ENCODE peak calls at places on chromosome 22, in seven cellular contexts. Y, Z, D, W, S, O and E are unnamed samples. For H3K27me3, the result is how much of the 10 kb centered on the place peaks cover.

GRCh38 chr22:29148036-29148435 is 57.7 kb upstream of the EMID1 start:
- DNase-seq in Y (no peak), Z (no peak), D (no peak), W (no peak), S (no peak), O (no peak), E (no peak)

GRCh38 chr22:36177160-36177559 is 16.6 kb upstream of the APOL3 start:
- DNase-seq in Y (no peak), Z (no peak), D (no peak), W (no peak), S (no peak), O (no peak), E (no peak)

GRCh38 chr22:37638351-37639069 is 959 bp upstream of the SH3BP1 start:
- DNase-seq in Y (no peak), Z (no peak), D (no peak), W (no peak), S (no peak), O (no peak), E (peak)

GRCh38 chr22:30564766-30565118 is 9.7 kb downstream of the GAL3ST1 start:
- DNase-seq in Y (no peak), Z (no peak), D (no peak), W (no peak), S (no peak), O (no peak), E (no peak)

GRCh38 chr22:36343070-36343719 is 44.6 kb downstream of the MYH9 start:
- DNase-seq in Y (no peak), Z (no peak), D (no peak), W (no peak), S (no peak), O (no peak), E (no peak)

GRCh38 chr22:37178350-37179125 is 9.5 kb downstream of the C1QTNF6 start:
- DNase-seq in Y (no peak), Z (no peak), D (peak), W (no peak), S (no peak), O (no peak), E (peak)

GRCh38 chr22:37848587-37849088 is 581 bp upstream of the EIF3L start:
- DNase-seq in Y (no peak), Z (no peak), D (peak), W (no peak), S (no peak), O (no peak), E (no peak)

GRCh38 chr22:39650996-39651782 is 80.6 kb downstream of the CACNA1I start:
- DNase-seq in Y (no peak), Z (no peak), D (no peak), W (no peak), S (no peak), O (no peak), E (peak)

GRCh38 chr22:39215070-39215396 is 29.7 kb downstream of the PDGFB start:
- DNase-seq in Y (no peak), Z (no peak), D (no peak), W (no peak), S (no peak), O (no peak), E (no peak)

GRCh38 chr22:25114369-25115362 is 85.0 kb upstream of the CRYBB3 start:
- DNase-seq in Y (no peak), Z (no peak), D (no peak), W (no peak), S (no peak), O (no peak), E (no peak)

GRCh38 chr22:39558950-39559349 is 11.6 kb upstream of the CACNA1I start:
- DNase-seq in Y (no peak), Z (no peak), D (no peak), W (no peak), S (no peak), O (no peak), E (peak)

GRCh38 chr22:32804036-32804435 is 2.5 kb downstream of the TIMP3 start:
- DNase-seq in Y (no peak), Z (no peak), D (peak), W (no peak), S (no peak), O (no peak), E (no peak)

GRCh38 chr22:49408102-49408836 is 419.4 kb downstream of the BRD1 start:
- DNase-seq in Y (no peak), Z (no peak), D (no peak), W (no peak), S (no peak), O (no peak), E (peak)

GRCh38 chr22:49405590-49405989 is 422.1 kb downstream of the BRD1 start:
- DNase-seq in Y (no peak), Z (no peak), D (no peak), W (no peak), S (no peak), O (no peak), E (no peak)

GRCh38 chr22:49404576-49405199 is 423.0 kb downstream of the BRD1 start:
- DNase-seq in Y (no peak), Z (no peak), D (no peak), W (no peak), S (no peak), O (no peak), E (no peak)

GRCh38 chr22:49406879-49407587 is 420.6 kb downstream of the BRD1 start:
- DNase-seq in Y (no peak), Z (no peak), D (no peak), W (no peak), S (no peak), O (no peak), E (peak)

GRCh38 chr22:49406047-49406650 is 421.5 kb downstream of the BRD1 start:
- DNase-seq in Y (no peak), Z (no peak), D (no peak), W (no peak), S (no peak), O (no peak), E (peak)
- H3K27me3 ChIP-seq in Y (under half), Z (under half), D (under half), W (under half), S (under half), O (under half), E (under half)

DNA sequence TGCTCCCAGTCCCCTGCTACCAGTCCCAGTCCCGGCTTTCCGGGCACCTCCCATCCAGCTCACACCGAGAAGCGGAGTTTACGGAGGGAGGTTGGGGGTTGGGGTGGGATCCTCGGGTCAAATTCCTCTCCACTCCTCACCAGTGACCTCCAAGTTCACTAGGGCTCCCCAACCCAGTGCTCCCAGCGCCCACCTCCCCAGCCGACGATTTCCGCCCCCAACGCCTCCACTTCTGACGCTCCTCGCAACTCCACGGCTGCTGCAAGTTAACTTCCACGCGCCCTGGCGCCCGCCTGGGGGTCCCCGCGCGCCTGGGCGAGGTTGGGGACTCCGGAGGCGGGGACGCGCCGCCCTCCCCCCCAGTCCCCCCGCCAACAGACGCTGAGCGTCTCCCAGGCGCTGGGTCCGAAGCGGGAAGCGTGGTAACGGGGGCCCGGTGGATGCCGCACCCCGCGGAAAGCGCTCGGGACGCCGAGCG is 526 bp downstream of the TPST2 start:
- DNase-seq in Y (peak), Z (no peak), D (peak), W (peak), S (no peak), O (peak), E (peak)
- H3K4me3 ChIP-seq in Y (peak), Z (peak), D (peak), W (peak), S (peak), O (peak), E (peak)

GRCh38 chr22:46267431-46268279 is at the start of gene TTC38:
- DNase-seq in Y (peak), Z (peak), D (peak), W (peak), S (no peak), O (peak), E (peak)

GRCh38 chr22:46262449-46263207 is 515 bp downstream of the PKDREJ start:
- DNase-seq in Y (peak), Z (no peak), D (peak), W (peak), S (no peak), O (no peak), E (peak)

GRCh38 chr22:46259374-46259773 is 3.8 kb downstream of the PKDREJ start:
- DNase-seq in Y (no peak), Z (no peak), D (no peak), W (no peak), S (no peak), O (no peak), E (no peak)

GRCh38 chr22:46260038-46260437 is 3.1 kb downstream of the PKDREJ start:
- DNase-seq in Y (no peak), Z (no peak), D (no peak), W (no peak), S (no peak), O (no peak), E (no peak)

GRCh38 chr22:46263208-46263575 is at the start of gene PKDREJ:
- DNase-seq in Y (no peak), Z (no peak), D (no peak), W (no peak), S (no peak), O (no peak), E (no peak)
- H3K27me3 ChIP-seq in Y (under half), Z (under half), D (under half), W (under half), S (under half), O (under half), E (under half)

GRCh38 chr22:47089796-47090460 is 327.5 kb downstream of the TBC1D22A start:
- DNase-seq in Y (no peak), Z (no peak), D (no peak), W (no peak), S (no peak), O (no peak), E (peak)

GRCh38 chr22:47091921-47092700 is 329.7 kb downstream of the TBC1D22A start:
- DNase-seq in Y (no peak), Z (no peak), D (no peak), W (no peak), S (no peak), O (no peak), E (no peak)

GRCh38 chr22:47092896-47093311 is 330.5 kb downstream of the TBC1D22A start:
- DNase-seq in Y (no peak), Z (no peak), D (peak), W (no peak), S (peak), O (no peak), E (peak)

GRCh38 chr22:47090591-47091240 is 328.3 kb downstream of the TBC1D22A start:
- DNase-seq in Y (no peak), Z (no peak), D (peak), W (no peak), S (peak), O (peak), E (peak)

GRCh38 chr22:47091241-47091691 is 328.8 kb downstream of the TBC1D22A start:
- DNase-seq in Y (no peak), Z (no peak), D (peak), W (no peak), S (no peak), O (no peak), E (peak)
- H3K4me3 ChIP-seq in Y (no peak), Z (peak), D (peak), W (peak), S (peak), O (no peak), E (peak)

DNA sequence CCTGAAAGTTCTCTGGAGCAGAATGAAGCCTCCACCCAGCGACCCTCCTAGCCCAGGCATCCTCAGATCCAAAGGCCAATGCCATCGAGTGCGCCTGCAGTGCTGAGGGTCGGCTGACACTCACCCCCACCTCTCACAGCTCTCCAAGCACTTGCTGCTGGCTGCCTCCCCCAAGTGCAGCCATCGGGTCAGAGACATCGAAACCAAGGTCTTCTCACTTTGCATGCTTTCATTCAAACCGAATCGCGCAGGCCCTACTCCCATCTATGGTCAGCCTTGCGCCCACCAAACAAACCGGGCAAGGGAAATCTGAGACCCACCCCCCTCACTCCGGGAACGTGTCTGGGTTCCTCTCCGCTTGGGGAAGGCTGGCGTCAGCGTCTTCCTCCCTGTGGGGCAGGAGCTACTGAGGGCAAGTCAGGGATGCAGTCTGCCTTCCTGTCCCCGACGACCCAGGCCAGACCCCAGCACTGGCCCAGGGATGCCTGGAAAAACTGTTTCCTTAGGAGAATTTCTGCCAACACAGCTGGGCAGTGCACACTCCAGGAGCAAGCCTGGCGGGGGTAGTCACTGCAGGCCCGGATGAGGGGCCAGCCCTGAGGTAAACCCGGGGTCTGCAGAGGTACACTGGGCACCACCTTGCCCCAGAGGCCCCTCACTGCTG is 7.0 kb downstream of the WNT7B start:
- DNase-seq in Y (no peak), Z (no peak), D (no peak), W (no peak), S (no peak), O (no peak), E (peak)
- H3K27me3 ChIP-seq in Y (half or more), Z (under half), D (half or more), W (under half), S (under half), O (under half), E (half or more)

DNA sequence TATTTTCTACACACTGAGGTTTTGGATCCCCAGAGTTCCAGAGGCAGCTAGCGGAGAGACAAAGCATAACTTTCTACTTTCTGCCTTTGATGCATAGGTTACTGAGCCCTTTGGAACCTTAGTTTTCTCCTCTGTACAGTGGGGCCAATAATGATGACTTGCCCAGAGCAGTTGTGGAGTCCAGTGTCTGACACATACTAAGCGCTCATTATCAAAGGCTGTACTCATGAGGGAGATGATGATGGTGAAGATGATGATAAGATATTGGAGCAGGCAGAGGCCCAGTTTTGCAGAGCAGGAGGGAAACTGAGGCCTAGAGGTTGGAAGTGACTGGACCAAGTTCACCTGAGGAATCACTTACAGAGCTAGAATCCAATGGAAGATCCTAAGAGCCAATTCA is 458.0 kb downstream of the MIAT start:
- DNase-seq in Y (no peak), Z (no peak), D (no peak), W (no peak), S (no peak), O (no peak), E (no peak)
- H3K4me3 ChIP-seq in Y (no peak), Z (no peak), D (no peak), W (no peak), S (no peak), O (no peak), E (no peak)

DNA sequence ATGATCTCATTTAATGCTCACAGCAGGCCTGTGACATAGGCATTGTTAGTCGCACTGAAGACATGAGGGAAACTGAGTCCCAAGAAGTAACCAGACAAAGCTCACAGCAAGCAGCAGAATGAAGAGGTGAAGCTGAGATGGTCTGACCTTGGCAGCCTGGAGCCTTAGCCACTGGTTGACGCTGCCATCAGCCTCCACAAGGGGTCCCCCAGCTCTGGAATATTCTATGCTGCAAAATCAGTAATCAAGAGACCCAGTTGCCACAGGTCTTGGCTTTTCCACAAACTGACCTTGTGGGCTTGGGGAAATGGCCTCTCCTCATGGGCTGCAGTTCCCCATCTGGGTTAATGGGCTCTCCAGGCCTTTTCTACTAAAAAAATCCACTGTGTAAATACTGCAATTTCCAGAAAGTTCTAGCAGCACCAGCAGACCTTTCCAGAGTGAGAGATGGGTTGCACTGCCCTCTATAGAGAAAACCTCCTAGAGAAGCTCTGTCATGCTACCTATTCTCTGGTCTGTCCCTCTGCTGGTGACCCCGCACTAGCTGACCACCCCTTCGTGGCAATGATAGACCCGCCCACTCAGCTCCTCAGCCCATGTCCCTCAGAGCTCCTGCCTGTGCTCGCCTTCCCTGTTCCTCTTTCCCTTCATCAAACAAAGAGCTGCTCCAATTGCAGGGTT is 22.6 kb upstream of the ISX start:
- DNase-seq in Y (no peak), Z (no peak), D (peak), W (no peak), S (no peak), O (no peak), E (peak)
- H3K27me3 ChIP-seq in Y (under half), Z (under half), D (under half), W (under half), S (under half), O (under half), E (under half)

DNA sequence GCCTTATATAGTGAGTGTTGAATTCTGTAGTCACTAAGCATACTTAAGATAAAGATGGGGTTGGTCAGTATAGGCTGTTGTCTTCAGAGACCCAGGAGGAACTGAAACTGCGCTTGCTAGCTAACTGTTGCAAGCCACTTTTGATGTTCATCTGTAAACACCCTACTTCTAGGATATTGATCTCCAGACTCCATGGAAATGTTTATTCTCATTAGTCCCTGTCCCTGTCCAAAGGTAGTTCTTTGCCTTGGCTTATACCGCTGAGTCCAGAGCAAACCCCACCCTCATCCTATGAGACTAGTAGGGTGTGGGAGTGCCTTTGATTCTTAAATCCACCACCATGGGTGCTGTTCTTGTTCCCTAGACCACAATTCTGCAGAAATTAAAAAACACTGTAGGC is 36.4 kb downstream of the DEPDC5 start:
- DNase-seq in Y (no peak), Z (no peak), D (no peak), W (no peak), S (no peak), O (no peak), E (no peak)
- H3K4me3 ChIP-seq in Y (no peak), Z (no peak), D (no peak), W (no peak), S (no peak), O (no peak), E (no peak)